ENCODE peak calls at places on chromosome X, in four cellular contexts. G, R, X and U are unnamed samples.

GRCh38 chrX:136765957-136766356 is 14.8 kb downstream of the ARHGEF6 start:
- DNase-seq in G (no peak), R (no peak), X (no peak), U (no peak)

GRCh38 chrX:71637253-71637618 is 18.9 kb upstream of the CXCR3 start:
- DNase-seq in G (no peak), R (no peak), X (no peak), U (peak)

GRCh38 chrX:95703696-95704095 is 980.9 kb upstream of the DIAPH2 start:
- DNase-seq in G (no peak), R (no peak), X (no peak), U (no peak)

GRCh38 chrX:131213400-131213799 is 75.7 kb downstream of the IGSF1 start:
- DNase-seq in G (peak), R (no peak), X (no peak), U (no peak)

GRCh38 chrX:86171366-86171765 is 23.1 kb downstream of the DACH2 start:
- DNase-seq in G (peak), R (peak), X (peak), U (peak)

GRCh38 chrX:20418379-20418778 is 151.7 kb upstream of the RPS6KA3 start:
- DNase-seq in G (no peak), R (no peak), X (no peak), U (no peak)

GRCh38 chrX:101230636-101231035 is 11.1 kb downstream of the DRP2 start:
- DNase-seq in G (no peak), R (no peak), X (no peak), U (peak)

GRCh38 chrX:39819921-39820849 is 277.6 kb downstream of the BCOR start:
- DNase-seq in G (peak), R (peak), X (no peak), U (no peak)

GRCh38 chrX:12945494-12945893 is 29.4 kb upstream of the TMSB4X start:
- DNase-seq in G (no peak), R (no peak), X (no peak), U (no peak)

GRCh38 chrX:119692241-119693031 is 532 bp downstream of the SEPTIN6 start:
- DNase-seq in G (peak), R (peak), X (peak), U (peak)

GRCh38 chrX:40570346-40571093 is 10.2 kb upstream of the ATP6AP2 start:
- DNase-seq in G (peak), R (no peak), X (peak), U (no peak)

GRCh38 chrX:77162777-77163176 is 284.4 kb upstream of the FGF16 start:
- DNase-seq in G (no peak), R (no peak), X (no peak), U (no peak)

GRCh38 chrX:24355095-24355494 is 5.3 kb upstream of the SUPT20HL1 start:
- DNase-seq in G (no peak), R (no peak), X (no peak), U (no peak)

GRCh38 chrX:111100191-111100590 is 4.2 kb downstream of the PAK3 start:
- DNase-seq in G (peak), R (peak), X (peak), U (peak)

GRCh38 chrX:1534321-1535168 is 2.4 kb downstream of the P2RY8 start:
- DNase-seq in G (peak), R (no peak), X (no peak), U (no peak)

GRCh38 chrX:2464677-2465166 is 36.1 kb downstream of the DHRSX start:
- DNase-seq in G (peak), R (no peak), X (peak), U (no peak)

GRCh38 chrX:261858-262390 is 19.3 kb upstream of the PLCXD1 start:
- DNase-seq in G (peak), R (no peak), X (no peak), U (no peak)

GRCh38 chrX:25049347-25049746 is 33.6 kb upstream of the ARX start:
- DNase-seq in G (no peak), R (no peak), X (peak), U (no peak)

GRCh38 chrX:981791-982626 is 230.4 kb downstream of the CRLF2 start:
- DNase-seq in G (peak), R (no peak), X (peak), U (no peak)

GRCh38 chrX:31609130-31609529 is 537.3 kb upstream of the FTHL17 start:
- DNase-seq in G (no peak), R (no peak), X (peak), U (peak)

GRCh38 chrX:93791304-93791703 is 117.3 kb downstream of the FAM133A start:
- DNase-seq in G (no peak), R (no peak), X (no peak), U (no peak)

GRCh38 chrX:149504226-149504914 is 736 bp downstream of the IDS start:
- DNase-seq in G (peak), R (peak), X (peak), U (peak)

GRCh38 chrX:103585421-103586313 is at the start of gene TCEAL4:
- DNase-seq in G (peak), R (peak), X (peak), U (peak)
- H3K9ac ChIP-seq in G (peak), R (peak), X (peak), U (peak)

DNA sequence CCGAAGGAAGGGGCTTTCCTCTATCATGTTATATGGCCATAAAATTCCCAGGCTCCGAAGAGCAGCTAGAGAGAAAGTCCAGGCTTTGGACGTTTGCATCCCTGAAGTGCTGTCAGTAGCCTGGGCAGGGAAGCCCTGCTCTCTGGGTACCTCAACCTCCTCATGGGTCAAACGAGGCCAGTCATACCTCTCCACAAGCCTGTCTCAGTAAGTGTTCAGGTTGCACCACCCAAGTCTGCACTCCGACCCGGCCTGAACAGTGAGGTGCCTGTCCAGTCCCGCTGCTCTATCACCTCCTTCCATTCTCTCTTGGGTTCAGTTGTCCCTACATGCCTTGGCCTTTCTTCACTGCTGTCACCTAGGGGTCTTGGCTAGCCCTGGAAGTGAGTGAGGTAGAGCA is 78.9 kb downstream of the STARD8 start:
- DNase-seq in G (no peak), R (no peak), X (no peak), U (no peak)
- H3K9ac ChIP-seq in G (no peak), R (no peak), X (no peak), U (no peak)

DNA sequence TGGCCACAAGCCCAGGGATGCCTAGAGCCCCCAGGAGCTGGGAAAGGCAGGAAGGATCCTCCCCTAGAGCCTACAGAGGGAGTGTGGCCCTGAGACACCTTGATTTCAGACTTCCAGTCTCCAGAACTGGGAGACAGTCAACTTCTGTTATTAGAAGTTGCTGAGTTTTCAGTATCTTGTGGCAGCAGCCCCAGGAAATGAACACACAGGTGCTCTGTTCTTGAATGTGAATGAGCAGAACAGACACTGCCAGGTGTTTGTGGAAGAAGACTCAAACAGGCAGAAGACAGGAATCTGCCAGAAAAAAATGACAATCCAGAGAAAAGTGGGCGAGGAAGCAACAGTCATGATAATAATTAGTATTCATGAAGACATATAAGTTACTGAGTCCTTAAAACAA is 64.5 kb upstream of the STS start:
- DNase-seq in G (no peak), R (no peak), X (no peak), U (no peak)
- H3K9ac ChIP-seq in G (no peak), R (no peak), X (no peak), U (no peak)

GRCh38 chrX:109732319-109732779 is 708 bp downstream of the ACSL4 start:
- DNase-seq in G (no peak), R (peak), X (peak), U (peak)

GRCh38 chrX:109735241-109735744 is 2.2 kb upstream of the ACSL4 start:
- DNase-seq in G (no peak), R (no peak), X (peak), U (no peak)

GRCh38 chrX:109739625-109740024 is 6.6 kb upstream of the ACSL4 start:
- DNase-seq in G (no peak), R (no peak), X (no peak), U (no peak)

GRCh38 chrX:109732780-109733657 is at the start of gene ACSL4:
- DNase-seq in G (peak), R (peak), X (peak), U (peak)

GRCh38 chrX:109733658-109734022 is 583 bp upstream of the ACSL4 start:
- DNase-seq in G (no peak), R (no peak), X (peak), U (no peak)
- H3K9ac ChIP-seq in G (peak), R (peak), X (peak), U (peak)

GRCh38 chrX:154025230-154025629 is 5.5 kb upstream of the IRAK1 start:
- DNase-seq in G (no peak), R (no peak), X (peak), U (no peak)
- H3K9ac ChIP-seq in G (no peak), R (no peak), X (no peak), U (no peak)

GRCh38 chrX:134736351-134736750 is 78.1 kb upstream of the PLAC1 start:
- DNase-seq in G (no peak), R (no peak), X (no peak), U (no peak)

GRCh38 chrX:134737721-134738369 is 79.6 kb upstream of the PLAC1 start:
- DNase-seq in G (no peak), R (no peak), X (no peak), U (no peak)

GRCh38 chrX:134741801-134742200 is 83.5 kb upstream of the PLAC1 start:
- DNase-seq in G (no peak), R (no peak), X (no peak), U (no peak)

GRCh38 chrX:134737061-134737460 is 78.8 kb upstream of the PLAC1 start:
- DNase-seq in G (no peak), R (no peak), X (no peak), U (no peak)

GRCh38 chrX:134738986-134739744 is 80.9 kb upstream of the PLAC1 start:
- DNase-seq in G (no peak), R (no peak), X (no peak), U (no peak)
- H3K9ac ChIP-seq in G (no peak), R (no peak), X (no peak), U (no peak)

DNA sequence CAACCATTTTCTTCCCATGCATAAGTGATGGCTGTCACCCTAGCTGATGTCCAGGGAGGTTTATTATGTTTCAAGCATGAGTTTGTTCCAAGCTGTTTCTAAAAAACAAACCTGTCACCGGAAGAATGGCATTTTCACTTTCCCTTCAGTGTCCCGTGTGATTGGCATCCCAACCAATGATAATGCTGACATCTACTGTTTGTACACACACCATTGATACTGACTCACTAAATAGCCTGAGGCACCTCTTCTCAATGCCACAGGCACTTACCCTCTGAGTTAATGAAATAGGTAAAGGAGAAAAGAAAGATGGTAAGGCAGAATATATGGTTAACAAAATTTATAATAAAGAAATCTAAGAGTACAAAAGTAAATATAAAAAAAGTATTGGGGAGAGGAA is 23.1 kb upstream of the VCX2 start:
- DNase-seq in G (no peak), R (no peak), X (peak), U (peak)
- H3K9ac ChIP-seq in G (no peak), R (no peak), X (no peak), U (no peak)

GRCh38 chrX:118520206-118520857 is 24.7 kb downstream of the DOCK11 start:
- DNase-seq in G (no peak), R (no peak), X (peak), U (peak)

GRCh38 chrX:118519411-118520205 is 24.0 kb downstream of the DOCK11 start:
- DNase-seq in G (no peak), R (no peak), X (no peak), U (peak)

GRCh38 chrX:118522230-118522926 is 26.8 kb downstream of the DOCK11 start:
- DNase-seq in G (no peak), R (no peak), X (peak), U (no peak)

GRCh38 chrX:118520858-118521206 is 25.2 kb downstream of the DOCK11 start:
- DNase-seq in G (no peak), R (no peak), X (no peak), U (no peak)

GRCh38 chrX:118521435-118521834 is 25.8 kb downstream of the DOCK11 start:
- DNase-seq in G (no peak), R (no peak), X (peak), U (no peak)
- H3K9ac ChIP-seq in G (no peak), R (peak), X (no peak), U (no peak)

GRCh38 chrX:124217289-124218251 is 114.9 kb upstream of the TEX13D start:
- DNase-seq in G (peak), R (no peak), X (no peak), U (peak)
- H3K9ac ChIP-seq in G (no peak), R (peak), X (no peak), U (peak)